ENCODE peak calls at places on chromosomes 1 and 21, in eight cellular contexts. One of them, this sample, is unnamed.

GRCh38 chr1:26618561-26618960 is 77.3 kb upstream of the ARID1A start:
- DNase-seq in left ventricle myocardium inferior: no peak
- DNase-seq in prostate gland: no peak
- DNase-seq in endodermal cell: no peak
- DNase-seq in thoracic aorta: no peak
- DNase-seq in WERI-Rb-1: no peak
- DNase-seq in pancreas: no peak
- DNase-seq in CD8-positive, alpha-beta T cell: no peak
- DNase-seq in this sample: no peak

GRCh38 chr1:1080122-1080753 is 6.1 kb upstream of the RNF223 start:
- DNase-seq in thoracic aorta: no peak
- DNase-seq in prostate gland: no peak
- DNase-seq in left ventricle myocardium inferior: peak
- DNase-seq in pancreas: peak
- DNase-seq in WERI-Rb-1: peak
- DNase-seq in CD8-positive, alpha-beta T cell: no peak
- DNase-seq in endodermal cell: peak
- DNase-seq in this sample: no peak

GRCh38 chr21:45559216-45560105 is 17.2 kb upstream of the SLC19A1 start:
- DNase-seq in thoracic aorta: no peak
- DNase-seq in WERI-Rb-1: no peak
- DNase-seq in prostate gland: no peak
- DNase-seq in pancreas: no peak
- DNase-seq in CD8-positive, alpha-beta T cell: no peak
- DNase-seq in left ventricle myocardium inferior: peak
- DNase-seq in endodermal cell: peak
- DNase-seq in this sample: no peak

GRCh38 chr1:106978477-106979322 is 77.8 kb upstream of the PRMT6 start:
- DNase-seq in thoracic aorta: no peak
- DNase-seq in left ventricle myocardium inferior: no peak
- DNase-seq in pancreas: no peak
- DNase-seq in endodermal cell: no peak
- DNase-seq in CD8-positive, alpha-beta T cell: no peak
- DNase-seq in prostate gland: peak
- DNase-seq in WERI-Rb-1: no peak
- DNase-seq in this sample: no peak

GRCh38 chr1:54300395-54300794 is 100.4 kb downstream of the MRPL37 start:
- DNase-seq in pancreas: no peak
- DNase-seq in endodermal cell: no peak
- DNase-seq in WERI-Rb-1: peak
- DNase-seq in thoracic aorta: no peak
- DNase-seq in prostate gland: no peak
- DNase-seq in CD8-positive, alpha-beta T cell: no peak
- DNase-seq in left ventricle myocardium inferior: no peak
- DNase-seq in this sample: no peak

GRCh38 chr1:234589064-234589765 is 20.8 kb downstream of the IRF2BP2 start:
- DNase-seq in WERI-Rb-1: peak
- DNase-seq in thoracic aorta: no peak
- DNase-seq in prostate gland: peak
- DNase-seq in left ventricle myocardium inferior: no peak
- DNase-seq in endodermal cell: no peak
- DNase-seq in CD8-positive, alpha-beta T cell: no peak
- DNase-seq in pancreas: no peak
- DNase-seq in this sample: no peak

GRCh38 chr1:248622491-248623106 is 12.3 kb downstream of the OR2T11 start:
- DNase-seq in left ventricle myocardium inferior: no peak
- DNase-seq in pancreas: no peak
- DNase-seq in prostate gland: no peak
- DNase-seq in thoracic aorta: no peak
- DNase-seq in WERI-Rb-1: no peak
- DNase-seq in endodermal cell: no peak
- DNase-seq in CD8-positive, alpha-beta T cell: no peak
- DNase-seq in this sample: no peak

GRCh38 chr1:203638914-203639313 is 12.3 kb downstream of the ATP2B4 start:
- DNase-seq in WERI-Rb-1: peak
- DNase-seq in pancreas: no peak
- DNase-seq in endodermal cell: no peak
- DNase-seq in prostate gland: no peak
- DNase-seq in CD8-positive, alpha-beta T cell: no peak
- DNase-seq in left ventricle myocardium inferior: peak
- DNase-seq in thoracic aorta: no peak
- DNase-seq in this sample: no peak

GRCh38 chr1:56817716-56818463 is 1.3 kb downstream of the FYB2 start:
- DNase-seq in endodermal cell: no peak
- DNase-seq in prostate gland: no peak
- DNase-seq in CD8-positive, alpha-beta T cell: no peak
- DNase-seq in pancreas: no peak
- DNase-seq in WERI-Rb-1: no peak
- DNase-seq in left ventricle myocardium inferior: no peak
- DNase-seq in thoracic aorta: no peak
- DNase-seq in this sample: no peak

GRCh38 chr1:178031856-178032320 is 62.0 kb upstream of the RASAL2 start:
- DNase-seq in thoracic aorta: peak
- DNase-seq in left ventricle myocardium inferior: peak
- DNase-seq in WERI-Rb-1: peak
- DNase-seq in endodermal cell: peak
- DNase-seq in pancreas: peak
- DNase-seq in CD8-positive, alpha-beta T cell: no peak
- DNase-seq in prostate gland: peak
- DNase-seq in this sample: peak

GRCh38 chr1:219797683-219798082 is 130.7 kb downstream of the SLC30A10 start:
- DNase-seq in WERI-Rb-1: no peak
- DNase-seq in CD8-positive, alpha-beta T cell: no peak
- DNase-seq in endodermal cell: no peak
- DNase-seq in thoracic aorta: no peak
- DNase-seq in prostate gland: no peak
- DNase-seq in left ventricle myocardium inferior: no peak
- DNase-seq in pancreas: no peak
- DNase-seq in this sample: no peak

GRCh38 chr1:62301726-62302390 is 17.4 kb downstream of the KANK4 start:
- DNase-seq in thoracic aorta: no peak
- DNase-seq in CD8-positive, alpha-beta T cell: no peak
- DNase-seq in left ventricle myocardium inferior: no peak
- DNase-seq in WERI-Rb-1: no peak
- DNase-seq in prostate gland: no peak
- DNase-seq in endodermal cell: peak
- DNase-seq in pancreas: no peak
- DNase-seq in this sample: no peak

GRCh38 chr1:34603594-34603993 is 151.3 kb upstream of the GJB5 start:
- DNase-seq in prostate gland: no peak
- DNase-seq in thoracic aorta: no peak
- DNase-seq in left ventricle myocardium inferior: no peak
- DNase-seq in pancreas: no peak
- DNase-seq in WERI-Rb-1: no peak
- DNase-seq in endodermal cell: no peak
- DNase-seq in CD8-positive, alpha-beta T cell: no peak
- DNase-seq in this sample: no peak

GRCh38 chr1:28415246-28415645 is 45.7 kb downstream of the PHACTR4 start:
- DNase-seq in WERI-Rb-1: no peak
- DNase-seq in pancreas: no peak
- DNase-seq in left ventricle myocardium inferior: no peak
- DNase-seq in CD8-positive, alpha-beta T cell: no peak
- DNase-seq in thoracic aorta: no peak
- DNase-seq in prostate gland: no peak
- DNase-seq in endodermal cell: no peak
- DNase-seq in this sample: no peak

GRCh38 chr1:111563619-111564018 is 56.0 kb upstream of the RAP1A start:
- DNase-seq in pancreas: no peak
- DNase-seq in thoracic aorta: no peak
- DNase-seq in prostate gland: no peak
- DNase-seq in WERI-Rb-1: no peak
- DNase-seq in CD8-positive, alpha-beta T cell: no peak
- DNase-seq in endodermal cell: no peak
- DNase-seq in left ventricle myocardium inferior: no peak
- DNase-seq in this sample: peak

GRCh38 chr1:185895208-185895900 is 161.2 kb downstream of the HMCN1 start:
- DNase-seq in thoracic aorta: no peak
- DNase-seq in left ventricle myocardium inferior: no peak
- DNase-seq in WERI-Rb-1: no peak
- DNase-seq in pancreas: no peak
- DNase-seq in endodermal cell: no peak
- DNase-seq in prostate gland: no peak
- DNase-seq in CD8-positive, alpha-beta T cell: no peak
- DNase-seq in this sample: no peak

GRCh38 chr1:63662056-63662836 is 69.0 kb downstream of the PGM1 start:
- DNase-seq in CD8-positive, alpha-beta T cell: no peak
- DNase-seq in pancreas: peak
- DNase-seq in endodermal cell: peak
- DNase-seq in left ventricle myocardium inferior: peak
- DNase-seq in WERI-Rb-1: no peak
- DNase-seq in thoracic aorta: no peak
- DNase-seq in prostate gland: no peak
- DNase-seq in this sample: peak

GRCh38 chr1:205192287-205192686 is 19.2 kb downstream of the DSTYK start:
- DNase-seq in prostate gland: no peak
- DNase-seq in endodermal cell: peak
- DNase-seq in CD8-positive, alpha-beta T cell: no peak
- DNase-seq in pancreas: no peak
- DNase-seq in thoracic aorta: no peak
- DNase-seq in left ventricle myocardium inferior: no peak
- DNase-seq in WERI-Rb-1: no peak
- DNase-seq in this sample: no peak

GRCh38 chr1:156910309-156910782 is 10.1 kb upstream of the LRRC71 start:
- DNase-seq in pancreas: no peak
- DNase-seq in WERI-Rb-1: peak
- DNase-seq in thoracic aorta: no peak
- DNase-seq in CD8-positive, alpha-beta T cell: peak
- DNase-seq in left ventricle myocardium inferior: no peak
- DNase-seq in prostate gland: peak
- DNase-seq in endodermal cell: peak
- DNase-seq in this sample: no peak

GRCh38 chr1:2544875-2545638 is 11.1 kb upstream of the TNFRSF14 start:
- DNase-seq in endodermal cell: peak
- DNase-seq in prostate gland: no peak
- DNase-seq in CD8-positive, alpha-beta T cell: no peak
- DNase-seq in pancreas: no peak
- DNase-seq in WERI-Rb-1: peak
- DNase-seq in thoracic aorta: no peak
- DNase-seq in left ventricle myocardium inferior: no peak
- DNase-seq in this sample: no peak
- H3K4me3 ChIP-seq in endodermal cell: no peak
- H3K4me3 ChIP-seq in prostate gland: no peak
- H3K4me3 ChIP-seq in CD8-positive, alpha-beta T cell: no peak
- H3K4me3 ChIP-seq in pancreas: no peak
- H3K4me3 ChIP-seq in WERI-Rb-1: peak
- H3K4me3 ChIP-seq in thoracic aorta: no peak
- H3K4me3 ChIP-seq in left ventricle myocardium inferior: peak
- H3K4me3 ChIP-seq in this sample: no peak

GRCh38 chr1:172137703-172138102 is 282.8 kb upstream of the C1orf105 start:
- DNase-seq in endodermal cell: no peak
- DNase-seq in pancreas: no peak
- DNase-seq in thoracic aorta: no peak
- DNase-seq in prostate gland: no peak
- DNase-seq in CD8-positive, alpha-beta T cell: no peak
- DNase-seq in WERI-Rb-1: no peak
- DNase-seq in left ventricle myocardium inferior: no peak
- DNase-seq in this sample: no peak
- H3K27ac ChIP-seq in endodermal cell: no peak
- H3K27ac ChIP-seq in pancreas: no peak
- H3K27ac ChIP-seq in thoracic aorta: peak
- H3K27ac ChIP-seq in prostate gland: no peak
- H3K27ac ChIP-seq in CD8-positive, alpha-beta T cell: no peak
- H3K27ac ChIP-seq in WERI-Rb-1: no peak
- H3K27ac ChIP-seq in left ventricle myocardium inferior: peak
- H3K27ac ChIP-seq in this sample: no peak

GRCh38 chr1:193111641-193112090 is 6.5 kb upstream of the GLRX2 start:
- DNase-seq in left ventricle myocardium inferior: peak
- DNase-seq in prostate gland: peak
- DNase-seq in endodermal cell: peak
- DNase-seq in thoracic aorta: no peak
- DNase-seq in pancreas: peak
- DNase-seq in CD8-positive, alpha-beta T cell: no peak
- DNase-seq in WERI-Rb-1: no peak
- DNase-seq in this sample: peak
- H3K4me3 ChIP-seq in left ventricle myocardium inferior: no peak
- H3K4me3 ChIP-seq in prostate gland: no peak
- H3K4me3 ChIP-seq in endodermal cell: no peak
- H3K4me3 ChIP-seq in thoracic aorta: no peak
- H3K4me3 ChIP-seq in pancreas: no peak
- H3K4me3 ChIP-seq in CD8-positive, alpha-beta T cell: no peak
- H3K4me3 ChIP-seq in WERI-Rb-1: no peak
- H3K4me3 ChIP-seq in this sample: no peak

GRCh38 chr1:119330940-119331263 is 37.7 kb upstream of the HAO2 start:
- DNase-seq in left ventricle myocardium inferior: no peak
- DNase-seq in pancreas: no peak
- DNase-seq in WERI-Rb-1: no peak
- DNase-seq in CD8-positive, alpha-beta T cell: no peak
- DNase-seq in endodermal cell: no peak
- DNase-seq in thoracic aorta: no peak
- DNase-seq in prostate gland: no peak
- DNase-seq in this sample: no peak

GRCh38 chr1:119329521-119329920 is 39.1 kb upstream of the HAO2 start:
- DNase-seq in endodermal cell: no peak
- DNase-seq in thoracic aorta: no peak
- DNase-seq in WERI-Rb-1: no peak
- DNase-seq in CD8-positive, alpha-beta T cell: no peak
- DNase-seq in prostate gland: no peak
- DNase-seq in pancreas: no peak
- DNase-seq in left ventricle myocardium inferior: no peak
- DNase-seq in this sample: no peak

GRCh38 chr1:119331915-119332314 is 36.7 kb upstream of the HAO2 start:
- DNase-seq in CD8-positive, alpha-beta T cell: no peak
- DNase-seq in WERI-Rb-1: no peak
- DNase-seq in prostate gland: no peak
- DNase-seq in pancreas: no peak
- DNase-seq in thoracic aorta: no peak
- DNase-seq in left ventricle myocardium inferior: no peak
- DNase-seq in endodermal cell: peak
- DNase-seq in this sample: no peak

GRCh38 chr1:119332626-119333025 is 36.0 kb upstream of the HAO2 start:
- DNase-seq in endodermal cell: peak
- DNase-seq in CD8-positive, alpha-beta T cell: no peak
- DNase-seq in WERI-Rb-1: no peak
- DNase-seq in thoracic aorta: no peak
- DNase-seq in pancreas: no peak
- DNase-seq in prostate gland: no peak
- DNase-seq in left ventricle myocardium inferior: no peak
- DNase-seq in this sample: no peak

DNA sequence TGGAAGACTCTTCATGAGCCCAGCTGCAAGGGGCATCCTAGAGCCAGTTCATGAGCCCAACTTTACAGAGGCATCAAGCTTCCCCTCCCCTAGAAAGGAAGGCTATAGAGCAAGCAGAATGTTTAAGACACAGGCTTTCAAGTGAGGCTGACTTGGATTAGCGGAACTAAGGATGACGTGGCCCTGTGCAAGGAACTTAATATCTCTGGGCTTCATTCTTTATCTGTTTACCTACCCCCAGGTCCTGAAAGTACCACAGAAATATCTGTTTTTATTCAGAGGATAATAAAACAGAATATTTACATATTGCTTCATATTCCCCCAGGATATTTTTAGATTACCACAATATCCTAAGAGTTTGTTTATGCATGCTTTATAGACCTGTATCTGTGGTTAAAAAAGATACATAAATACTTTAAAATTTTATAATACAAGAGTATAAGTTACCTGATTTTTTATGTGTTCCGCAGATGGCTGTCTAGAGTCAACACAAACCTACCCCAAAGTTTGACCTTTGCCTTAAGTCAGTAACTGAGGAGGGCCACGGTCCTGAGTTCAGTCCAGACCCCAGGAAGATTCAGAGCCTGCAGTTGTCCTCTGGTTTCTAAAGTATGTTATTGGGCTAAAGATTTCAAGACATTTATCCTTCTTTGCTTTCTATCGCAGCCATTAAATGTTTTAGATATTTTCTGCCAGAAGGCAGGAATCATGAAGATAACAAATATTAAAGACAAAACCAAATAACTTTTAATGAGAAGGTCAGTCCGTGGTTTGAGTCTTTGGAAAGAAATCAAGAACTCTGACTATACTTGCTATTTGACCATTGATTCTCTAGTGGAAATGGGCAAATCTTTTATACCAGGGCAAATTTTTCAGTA is 38.3 kb upstream of the HAO2 start:
- DNase-seq in left ventricle myocardium inferior: no peak
- DNase-seq in prostate gland: no peak
- DNase-seq in CD8-positive, alpha-beta T cell: no peak
- DNase-seq in thoracic aorta: no peak
- DNase-seq in WERI-Rb-1: no peak
- DNase-seq in pancreas: no peak
- DNase-seq in endodermal cell: no peak
- DNase-seq in this sample: peak
- H3K27ac ChIP-seq in left ventricle myocardium inferior: no peak
- H3K27ac ChIP-seq in prostate gland: no peak
- H3K27ac ChIP-seq in CD8-positive, alpha-beta T cell: no peak
- H3K27ac ChIP-seq in thoracic aorta: no peak
- H3K27ac ChIP-seq in WERI-Rb-1: no peak
- H3K27ac ChIP-seq in pancreas: no peak
- H3K27ac ChIP-seq in endodermal cell: no peak
- H3K27ac ChIP-seq in this sample: no peak

This sample was measured in brain microvascular endothelial cell.